ENCODE peak calls at places on chromosomes 13 and 19, in four cellular contexts. D is endodermal cell, F is dorsolateral prefrontal cortex, H is activated B cell treated with CpG ODN at 0.5 μM for 24 hours. T is an unnamed sample.

GRCh38 chr19:35585844-35586243 is at the start of gene PMIS2:
- DNase-seq in D (peak; percentile 78), F (no peak), H (no peak), T (peak; percentile 81)

GRCh38 chr13:61162106-61162505 is 253.5 kb downstream of the PCDH20 start:
- DNase-seq in D (no peak), F (no peak), H (no peak), T (no peak)

GRCh38 chr13:73870970-73871935 is 263.0 kb downstream of the KLF12 start:
- DNase-seq in D (peak; percentile 64), F (no peak), H (no peak), T (no peak)

GRCh38 chr19:3034845-3035541 is 5.9 kb upstream of the TLE2 start:
- DNase-seq in D (no peak), F (no peak), H (no peak), T (peak; percentile 67)

GRCh38 chr13:32538234-32538620 is 368 bp downstream of the N4BP2L2 start:
- DNase-seq in D (no peak), F (peak; percentile 48), H (no peak), T (no peak)

GRCh38 chr19:13460045-13460444 is 46.2 kb downstream of the CACNA1A start:
- DNase-seq in D (peak; percentile 56), F (no peak), H (no peak), T (no peak)

GRCh38 chr19:9996541-9996940 is 13.8 kb downstream of the COL5A3 start:
- DNase-seq in D (no peak), F (no peak), H (no peak), T (no peak)

GRCh38 chr13:98791611-98792010 is 39.1 kb upstream of the SLC15A1 start:
- DNase-seq in D (no peak), F (no peak), H (no peak), T (no peak)

GRCh38 chr19:8396563-8397203 is 6.5 kb downstream of the RAB11B start:
- DNase-seq in D (peak; percentile 92), F (no peak), H (peak; percentile 46), T (peak; percentile 45)

GRCh38 chr19:36821758-36822157 is 16.4 kb downstream of the ZNF790 start:
- DNase-seq in D (no peak), F (no peak), H (no peak), T (no peak)

GRCh38 chr13:110108348-110109139 is 198.4 kb downstream of the COL4A1 start:
- DNase-seq in D (peak; percentile 93), F (peak; percentile 87), H (no peak), T (peak; percentile 76)